ENCODE peak calls at places on chromosomes 2 and 18, in eight cellular contexts. J is neuronal stem cell, W is left cardiac atrium, K is T47D, T is anterior cingulate cortex, E is neural crest cell, I is mammary epithelial cell, D is activated T-helper 1 cell treated with Interleukin-2 at 50 U/mL for 16 hours. F is an unnamed sample.

GRCh38 chr18:5630057-5630765 is 86.4 kb upstream of the EPB41L3 start:
- DNase-seq in E (peak; percentile 69), W (peak; percentile 82), D (no peak), I (peak; percentile 22), J (peak; percentile 77), K (no peak), T (peak; percentile 36), F (peak; percentile 87)

GRCh38 chr2:224884188-224884587 is 158.1 kb downstream of the DOCK10 start:
- DNase-seq in E (no peak), D (no peak), J (no peak), I (peak; percentile 27), W (no peak), T (no peak), K (no peak), F (no peak)

GRCh38 chr2:24893934-24894333 is 26.1 kb downstream of the ADCY3 start:
- DNase-seq in J (no peak), K (no peak), D (no peak), T (no peak), W (no peak), I (no peak), E (no peak), F (no peak)

GRCh38 chr2:49770919-49771318 is 616.6 kb upstream of the FSHR start:
- DNase-seq in E (peak; percentile 53), D (no peak), T (peak; percentile 15), W (peak; percentile 27), J (peak; percentile 59), K (peak; percentile 49), I (peak; percentile 31), F (peak; percentile 87)

GRCh38 chr18:49059028-49059670 is 108.4 kb upstream of the SMAD7 start:
- DNase-seq in T (no peak), K (peak; percentile 6), W (no peak), D (no peak), J (no peak), E (no peak), I (no peak), F (no peak)

GRCh38 chr18:35707674-35708073 is 126.1 kb downstream of the GALNT1 start:
- DNase-seq in D (no peak), J (no peak), E (no peak), W (no peak), K (no peak), T (no peak), I (no peak), F (no peak)

GRCh38 chr2:15119722-15120175 is 441.4 kb downstream of the NBAS start:
- DNase-seq in I (no peak), D (no peak), W (no peak), J (no peak), E (no peak), K (no peak), T (no peak), F (peak; percentile 29)

GRCh38 chr18:8816805-8817204 is 111.4 kb downstream of the MTCL1 start:
- DNase-seq in D (no peak), J (no peak), T (no peak), K (no peak), I (no peak), W (no peak), E (no peak), F (no peak)

GRCh38 chr2:11682590-11682915 is 12.6 kb upstream of the NTSR2 start:
- DNase-seq in T (no peak), E (no peak), D (no peak), K (no peak), W (no peak), J (no peak), I (no peak), F (no peak)

GRCh38 chr18:79754022-79754761 is 43.5 kb upstream of the KCNG2 start:
- DNase-seq in D (no peak), K (no peak), E (no peak), W (no peak), J (no peak), T (no peak), I (no peak), F (no peak)

GRCh38 chr18:39799010-39799409 is 2156.0 kb upstream of the PIK3C3 start:
- DNase-seq in T (no peak), E (no peak), W (no peak), I (peak; percentile 40), J (no peak), K (peak; percentile 65), D (no peak), F (no peak)

GRCh38 chr2:197170137-197170682 is 140.4 kb downstream of the ANKRD44 start:
- DNase-seq in I (peak; percentile 65), K (no peak), T (no peak), D (no peak), E (no peak), W (no peak), J (no peak), F (no peak)

GRCh38 chr2:241652722-241653121 is 15.2 kb downstream of the ATG4B start:
- DNase-seq in J (no peak), D (no peak), W (no peak), K (no peak), T (no peak), I (no peak), E (no peak), F (no peak)

GRCh38 chr2:98697651-98698337 is 33.1 kb downstream of the MGAT4A start:
- DNase-seq in I (no peak), E (no peak), W (no peak), T (no peak), D (no peak), J (no peak), K (no peak), F (no peak)

GRCh38 chr18:79441261-79441819 is 45.6 kb downstream of the NFATC1 start:
- DNase-seq in W (no peak), E (no peak), T (no peak), K (no peak), I (no peak), J (no peak), D (no peak), F (no peak)

GRCh38 chr18:45464619-45465018 is 150.7 kb upstream of the SLC14A2 start:
- DNase-seq in E (no peak), T (no peak), I (no peak), W (peak; percentile 74), J (no peak), D (no peak), K (no peak), F (no peak)

GRCh38 chr2:230899786-230900185 is 25.3 kb downstream of the GPR55 start:
- DNase-seq in I (no peak), T (no peak), J (no peak), E (no peak), W (no peak), D (no peak), K (no peak), F (no peak)

GRCh38 chr2:186546842-186547241 is 43.0 kb upstream of the ITGAV start:
- DNase-seq in I (no peak), T (no peak), J (no peak), W (no peak), E (no peak), D (no peak), K (no peak), F (no peak)

GRCh38 chr2:88265352-88265960 is 95.3 kb downstream of the THNSL2 start:
- DNase-seq in T (no peak), I (no peak), J (no peak), K (no peak), D (no peak), W (no peak), E (no peak), F (no peak)

GRCh38 chr18:56651771-56652092 is 573 bp downstream of the WDR7 start:
- DNase-seq in J (no peak), D (no peak), W (no peak), K (no peak), I (peak; percentile 11), E (no peak), T (no peak), F (no peak)

GRCh38 chr2:171159326-171160118 is 1.2 kb downstream of the TLK1 start:
- DNase-seq in I (peak; percentile 39), D (peak; percentile 23), J (peak; percentile 37), K (peak; percentile 44), W (peak; percentile 56), E (peak; percentile 50), T (peak; percentile 60), F (no peak)

GRCh38 chr2:86622878-86623548 is 652 bp downstream of the RNF103 start:
- DNase-seq in K (peak; percentile 42), J (peak; percentile 33), D (peak; percentile 13), E (peak; percentile 43), W (peak; percentile 65), I (peak; percentile 35), T (peak; percentile 57), F (no peak)

GRCh38 chr2:98691307-98691706 is 39.6 kb downstream of the MGAT4A start:
- DNase-seq in D (no peak), W (no peak), I (peak; percentile 45), K (no peak), E (no peak), J (no peak), T (no peak), F (no peak)

GRCh38 chr18:13915391-13915790 is at the start of gene MC2R:
- DNase-seq in T (no peak), I (no peak), J (no peak), E (no peak), K (no peak), D (no peak), W (no peak), F (no peak)

GRCh38 chr2:118672571-118673158 is 174.8 kb downstream of the EN1 start:
- DNase-seq in T (no peak), I (no peak), J (no peak), E (no peak), W (no peak), K (no peak), D (no peak), F (no peak)

GRCh38 chr2:115129502-115129901 is 687.1 kb downstream of the DPP10 start:
- DNase-seq in T (no peak), E (no peak), K (no peak), D (no peak), W (no peak), J (no peak), I (no peak), F (no peak)

GRCh38 chr2:80145499-80145898 is 159.1 kb downstream of the LRRTM1 start:
- DNase-seq in J (no peak), K (no peak), I (no peak), W (no peak), T (no peak), E (no peak), D (no peak), F (no peak)

GRCh38 chr2:105754011-105754410 is 9.3 kb downstream of the NCK2 start:
- DNase-seq in D (no peak), T (no peak), W (no peak), K (no peak), I (no peak), J (no peak), E (no peak), F (no peak)

GRCh38 chr18:58615150-58616132 is 13.4 kb downstream of the ALPK2 start:
- DNase-seq in K (no peak), E (no peak), I (peak; percentile 46), T (no peak), D (peak; percentile 29), W (no peak), J (no peak), F (no peak)

GRCh38 chr2:104290566-104290891 is 563.4 kb upstream of the POU3F3 start:
- DNase-seq in I (no peak), T (no peak), E (no peak), K (no peak), W (no peak), J (no peak), D (no peak), F (no peak)

GRCh38 chr2:65402339-65402738 is 30.1 kb downstream of the SPRED2 start:
- DNase-seq in K (no peak), W (no peak), T (no peak), I (no peak), E (no peak), D (no peak), J (no peak), F (no peak)

GRCh38 chr2:142716463-142717242 is 160.8 kb upstream of the KYNU start:
- DNase-seq in D (no peak), I (no peak), W (no peak), K (no peak), T (no peak), J (peak; percentile 50), E (no peak), F (peak; percentile 48)

GRCh38 chr2:20453087-20453486 is 6.2 kb downstream of the RHOB start:
- DNase-seq in W (no peak), J (no peak), I (no peak), D (no peak), K (no peak), E (no peak), T (no peak), F (no peak)

GRCh38 chr18:75544496-75544895 is 117.0 kb upstream of the SMIM21 start:
- DNase-seq in T (no peak), W (no peak), D (no peak), E (no peak), J (no peak), I (peak; percentile 61), K (no peak), F (no peak)